ENCODE peak calls at places on chromosomes 16 and 17, in four cellular contexts. H is breast epithelium, O is A549, Q is heart right ventricle. W is an unnamed sample.

GRCh38 chr16:46859719-46860152 is 24.4 kb upstream of the GPT2 start:
- DNase-seq in O (peak), H (no peak), Q (no peak), W (peak)

GRCh38 chr16:64615647-64616280 is 506.1 kb downstream of the CDH11 start:
- DNase-seq in H (no peak), Q (no peak), O (no peak), W (peak)

GRCh38 chr17:57955183-57955952 is at the start of gene CUEDC1:
- DNase-seq in O (peak), H (peak), Q (peak), W (peak)

GRCh38 chr16:77276686-77277085 is 77.5 kb downstream of the SYCE1L start:
- DNase-seq in O (no peak), Q (no peak), H (no peak), W (peak)

GRCh38 chr17:29584452-29585079 is 4.9 kb downstream of the GIT1 start:
- DNase-seq in O (no peak), Q (peak), H (no peak), W (no peak)

GRCh38 chr16:51880776-51881175 is 666.2 kb downstream of the TOX3 start:
- DNase-seq in O (peak), H (no peak), Q (no peak), W (peak)

GRCh38 chr17:63998050-63998720 is at the start of gene PRR29:
- DNase-seq in H (peak), O (peak), Q (peak), W (peak)

GRCh38 chr17:4442582-4442981 is 8.8 kb downstream of the SPNS3 start:
- DNase-seq in H (no peak), Q (no peak), O (no peak), W (no peak)

GRCh38 chr17:79778504-79779087 is 648 bp downstream of the CBX2 start:
- DNase-seq in Q (peak), H (no peak), O (no peak), W (no peak)

GRCh38 chr17:40035162-40035559 is 19.0 kb downstream of the MED24 start:
- DNase-seq in H (no peak), Q (no peak), O (peak), W (peak)

GRCh38 chr16:74225278-74225677 is 71.3 kb upstream of the PSMD7 start:
- DNase-seq in O (no peak), Q (no peak), H (no peak), W (no peak)

GRCh38 chr16:87851141-87851587 is 18.1 kb downstream of the SLC7A5 start:
- DNase-seq in O (no peak), Q (no peak), H (no peak), W (peak)

GRCh38 chr16:72848759-72849664 is 198.9 kb downstream of the ZFHX3 start:
- DNase-seq in H (peak), Q (peak), O (peak), W (peak)

GRCh38 chr16:85529489-85530369 is 83.4 kb upstream of the GSE1 start:
- DNase-seq in Q (no peak), O (no peak), H (no peak), W (no peak)

GRCh38 chr16:29664133-29664912 is 1.3 kb downstream of the SPN start:
- DNase-seq in O (no peak), H (no peak), Q (no peak), W (no peak)

DNA sequence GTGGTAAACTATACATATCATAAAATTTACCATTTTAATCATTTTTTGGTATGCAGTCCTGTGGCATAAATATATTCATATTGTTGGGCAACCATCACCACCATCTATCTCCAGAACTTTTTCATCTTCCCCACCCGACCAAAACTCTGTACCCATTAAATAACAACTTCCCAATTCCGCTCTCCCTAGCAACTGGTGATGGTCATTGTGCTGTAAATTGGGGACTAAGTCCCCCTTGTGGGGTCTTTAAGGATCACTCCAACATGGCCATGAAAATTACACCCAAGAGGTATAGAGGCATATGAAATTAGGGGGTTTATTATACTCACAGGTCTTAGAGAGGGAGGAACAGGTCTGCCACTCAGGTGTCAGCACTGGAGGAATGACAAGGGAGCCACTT is 57.4 kb upstream of the NKD1 start:
- DNase-seq in H (no peak), O (no peak), Q (no peak), W (no peak)
- TF ChIP-seq CTCF in H (no peak), O (no peak), Q (no peak), W (no peak)

GRCh38 chr17:81903415-81903831 is 1.4 kb downstream of the NPB start:
- DNase-seq in H (no peak), O (no peak), Q (no peak), W (no peak)

GRCh38 chr17:81900181-81900820 is 1.7 kb upstream of the NPB start:
- DNase-seq in O (no peak), H (no peak), Q (no peak), W (peak)

GRCh38 chr17:81902653-81903414 is 796 bp downstream of the NPB start:
- DNase-seq in Q (no peak), H (no peak), O (no peak), W (no peak)

GRCh38 chr17:81901167-81902022 is 643 bp upstream of the NPB start:
- DNase-seq in O (no peak), Q (no peak), H (no peak), W (no peak)

GRCh38 chr17:81902023-81902652 is at the start of gene NPB:
- DNase-seq in O (no peak), H (no peak), Q (no peak), W (no peak)
- H3K4me3 ChIP-seq in O (no peak), H (peak), Q (peak), W (no peak)

GRCh38 chr16:56737539-56737938 is 7.6 kb downstream of the NUP93 start:
- DNase-seq in O (no peak), Q (no peak), H (no peak), W (no peak)
- TF ChIP-seq CTCF in O (no peak), Q (no peak), H (no peak), W (no peak)

GRCh38 chr16:57804111-57804837 is 2.0 kb upstream of the KIFC3 start:
- DNase-seq in Q (no peak), O (no peak), H (no peak), W (no peak)

GRCh38 chr16:57802635-57803412 is 533 bp upstream of the KIFC3 start:
- DNase-seq in Q (peak), H (no peak), O (no peak), W (peak)

GRCh38 chr16:57801856-57802634 is at the start of gene KIFC3:
- DNase-seq in H (no peak), Q (peak), O (peak), W (peak)

GRCh38 chr16:57805176-57805575 is 2.9 kb upstream of the KIFC3 start:
- DNase-seq in O (no peak), Q (no peak), H (no peak), W (no peak)

GRCh38 chr16:57803413-57803990 is 1.2 kb upstream of the KIFC3 start:
- DNase-seq in O (no peak), H (no peak), Q (peak), W (no peak)
- H3K4me3 ChIP-seq in O (no peak), H (no peak), Q (no peak), W (no peak)

W was measured in epithelial cell of esophagus.